ENCODE peak calls at places on chromosomes 12 and 14, in eight cellular contexts. N is sciatic nerve, W is gastrocnemius medialis, R is spleen, E is NCI-H446, Q is small intestine, F is mesendoderm, Z is upper lobe of left lung. M is an unnamed sample.
A peak's percentile ranks its signal among the peaks of the same experiment; 100 is the strongest.

GRCh38 chr12:71662861-71663560 is 637 bp downstream of the ZFC3H1 start:
- DNase-seq in N (peak; percentile 77), W (peak; percentile 32), R (peak; percentile 94), E (no peak), Q (peak; percentile 75), F (peak; percentile 82), Z (peak; percentile 92), M (peak; percentile 84)

GRCh38 chr14:95058491-95058890 is 98.8 kb downstream of the DICER1 start:
- DNase-seq in N (no peak), W (no peak), R (no peak), E (no peak), Q (no peak), F (no peak), Z (no peak), M (no peak)

GRCh38 chr14:54105898-54106297 is 149.3 kb upstream of the BMP4 start:
- DNase-seq in N (no peak), W (no peak), R (no peak), E (no peak), Q (peak; percentile 9), F (no peak), Z (no peak), M (no peak)

GRCh38 chr12:109779382-109779781 is 53.8 kb downstream of the TRPV4 start:
- DNase-seq in N (no peak), W (no peak), R (peak; percentile 33), E (no peak), Q (peak; percentile 39), F (peak; percentile 79), Z (no peak), M (no peak)

GRCh38 chr14:56217380-56218045 is 99.3 kb downstream of the PELI2 start:
- DNase-seq in N (no peak), W (no peak), R (no peak), E (no peak), Q (no peak), F (no peak), Z (no peak), M (no peak)

GRCh38 chr12:42884116-42884515 is 294.6 kb upstream of the PRICKLE1 start:
- DNase-seq in N (no peak), W (no peak), R (no peak), E (no peak), Q (no peak), F (no peak), Z (no peak), M (no peak)

GRCh38 chr12:83664650-83665049 is 977.9 kb downstream of the TMTC2 start:
- DNase-seq in N (no peak), W (no peak), R (no peak), E (peak; percentile 91), Q (no peak), F (no peak), Z (no peak), M (no peak)

GRCh38 chr12:52216107-52216506 is 16.9 kb upstream of the KRT7 start:
- DNase-seq in N (no peak), W (no peak), R (peak; percentile 19), E (no peak), Q (no peak), F (no peak), Z (no peak), M (no peak)

GRCh38 chr14:60651936-60652673 is 2.8 kb upstream of the SIX1 start:
- DNase-seq in N (no peak), W (no peak), R (no peak), E (no peak), Q (no peak), F (peak; percentile 40), Z (peak; percentile 65), M (no peak)

GRCh38 chr14:77622562-77622961 is 6.1 kb upstream of the SPTLC2 start:
- DNase-seq in N (no peak), W (no peak), R (no peak), E (no peak), Q (peak; percentile 98), F (no peak), Z (no peak), M (no peak)

GRCh38 chr14:102516531-102517411 is 7.2 kb upstream of the ANKRD9 start:
- DNase-seq in N (peak; percentile 79), W (no peak), R (peak; percentile 93), E (peak; percentile 62), Q (peak; percentile 55), F (peak; percentile 68), Z (peak; percentile 96), M (peak; percentile 26)

GRCh38 chr12:96301732-96302131 is 98.5 kb downstream of the CDK17 start:
- DNase-seq in N (no peak), W (no peak), R (no peak), E (no peak), Q (no peak), F (no peak), Z (no peak), M (no peak)